ENCODE peak calls at places on chromosomes 6 and 20, in five cellular contexts. M is prostate gland, H is endothelial cell of umbilical vein, Q is A549, S is Peyer's patch. K is an unnamed sample.

GRCh38 chr6:33014841-33015634 is 5.6 kb upstream of the HLA-DOA start:
- DNase-seq in M (peak; percentile 62), H (peak; percentile 85), Q (peak; percentile 75), S (peak; percentile 74), K (peak; percentile 67)

GRCh38 chr6:161066511-161066910 is 74.9 kb downstream of the MAP3K4 start:
- DNase-seq in M (no peak), H (peak; percentile 12), Q (no peak), S (no peak), K (no peak)

GRCh38 chr6:130933712-130934200 is 106.5 kb downstream of the SMLR1 start:
- DNase-seq in M (no peak), H (no peak), Q (peak; percentile 40), S (no peak), K (no peak)

GRCh38 chr6:2980465-2980855 is 9.1 kb upstream of the SERPINB6 start:
- DNase-seq in M (no peak), H (no peak), Q (no peak), S (no peak), K (no peak)

GRCh38 chr6:53244532-53244931 is 95.9 kb upstream of the GCM1 start:
- DNase-seq in M (no peak), H (no peak), Q (no peak), S (no peak), K (no peak)

GRCh38 chr6:16276991-16277981 is 38.9 kb downstream of the GMPR start:
- DNase-seq in M (peak; percentile 65), H (peak; percentile 96), Q (peak; percentile 80), S (peak; percentile 73), K (peak; percentile 81)

GRCh38 chr6:49151033-49151432 is 312.0 kb downstream of the MMUT start:
- DNase-seq in M (no peak), H (no peak), Q (no peak), S (no peak), K (no peak)

GRCh38 chr6:105194591-105194990 is 14.8 kb upstream of the POPDC3 start:
- DNase-seq in M (no peak), H (no peak), Q (no peak), S (no peak), K (no peak)

GRCh38 chr20:57195759-57196100 is 70.7 kb downstream of the BMP7 start:
- DNase-seq in M (no peak), H (no peak), Q (no peak), S (no peak), K (no peak)

GRCh38 chr6:53347921-53348435 is 772 bp downstream of the ELOVL5 start:
- DNase-seq in M (peak; percentile 55), H (peak; percentile 69), Q (peak; percentile 32), S (peak; percentile 77), K (peak; percentile 72)

GRCh38 chr6:152273638-152274037 is 363.5 kb downstream of the SYNE1 start:
- DNase-seq in M (no peak), H (no peak), Q (no peak), S (no peak), K (no peak)

GRCh38 chr6:3888153-3888957 is 39.2 kb downstream of the FAM50B start:
- DNase-seq in M (peak; percentile 23), H (no peak), Q (peak; percentile 80), S (no peak), K (no peak)

GRCh38 chr20:51732454-51732791 is 35.8 kb downstream of the ATP9A start:
- DNase-seq in M (no peak), H (no peak), Q (no peak), S (no peak), K (peak; percentile 44)

GRCh38 chr6:73418081-73418741 is 23.6 kb downstream of the DDX43 start:
- DNase-seq in M (no peak), H (no peak), Q (no peak), S (no peak), K (no peak)

GRCh38 chr6:14066782-14067406 is 50.7 kb upstream of the CD83 start:
- DNase-seq in M (peak; percentile 46), H (peak; percentile 61), Q (peak; percentile 65), S (no peak), K (peak; percentile 46)

DNA sequence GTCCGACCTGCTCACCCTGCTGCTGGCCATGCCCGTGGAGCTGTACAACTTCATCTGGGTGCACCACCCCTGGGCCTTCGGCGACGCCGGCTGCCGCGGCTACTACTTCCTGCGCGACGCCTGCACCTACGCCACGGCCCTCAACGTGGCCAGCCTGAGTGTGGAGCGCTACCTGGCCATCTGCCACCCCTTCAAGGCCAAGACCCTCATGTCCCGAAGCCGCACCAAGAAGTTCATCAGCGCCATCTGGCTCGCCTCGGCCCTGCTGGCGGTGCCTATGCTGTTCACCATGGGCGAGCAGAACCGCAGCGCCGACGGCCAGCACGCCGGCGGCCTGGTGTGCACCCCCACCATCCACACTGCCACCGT is 885 bp downstream of the NTSR1 start:
- DNase-seq in M (no peak), H (no peak), Q (peak; percentile 37), S (no peak), K (no peak)
- H3K27ac ChIP-seq in M (no peak overlapping the region), H (no peak overlapping the region), Q (no peak overlapping the region), S (no peak overlapping the region), K (no peak overlapping the region)

DNA sequence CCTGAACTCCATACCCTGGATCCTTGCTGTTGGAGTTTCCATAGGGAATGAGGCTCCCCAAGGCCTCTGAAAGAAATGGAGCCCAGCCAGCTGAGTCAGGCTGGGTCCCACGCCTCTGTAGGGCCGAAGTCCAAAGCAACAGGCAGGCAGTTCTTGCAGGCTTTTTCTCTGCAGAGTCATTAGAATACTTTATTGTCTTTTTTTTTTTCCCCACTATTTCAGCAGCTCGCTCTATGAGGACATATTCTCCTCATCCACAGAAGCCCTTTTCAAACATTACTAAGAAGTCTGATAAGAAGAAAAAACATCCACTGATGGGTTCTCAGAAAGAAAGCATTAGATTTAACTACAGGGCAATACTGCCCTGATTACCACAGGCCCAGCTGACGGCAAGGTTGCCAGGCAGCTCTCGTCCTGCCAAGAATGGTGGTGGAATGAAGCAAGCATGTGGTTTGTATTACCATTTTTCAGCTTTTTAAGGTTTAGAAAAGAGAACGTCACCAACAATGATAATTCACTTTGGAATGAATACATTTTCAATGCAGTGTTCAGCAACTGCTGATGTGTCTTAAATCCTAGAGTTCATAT is 223.4 kb upstream of the CITED2 start:
- DNase-seq in M (peak; percentile 32), H (peak; percentile 18), Q (peak; percentile 61), S (peak; percentile 89), K (peak; percentile 73)
- TF ChIP-seq POLR2A in M (no peak), H (no peak), Q (no peak), S (no peak), K (no peak)

GRCh38 chr6:22313796-22314195 is 17.0 kb upstream of the PRL start:
- DNase-seq in M (no peak), H (no peak), Q (no peak), S (no peak), K (no peak)
- H3K9me3 ChIP-seq in M (no peaks in the 10 kb centered on the region), H (no peaks in the 10 kb centered on the region), Q (peaks cover 8% of the 10 kb centered on the region), S (no peaks in the 10 kb centered on the region), K (no peaks in the 10 kb centered on the region)

GRCh38 chr6:85111481-85112001 is 338.3 kb upstream of the NT5E start:
- DNase-seq in M (no peak), H (no peak), Q (no peak), S (no peak), K (no peak)
- H3K27ac ChIP-seq in M (no peak overlapping the region), H (no peak overlapping the region), Q (no peak overlapping the region), S (no peak overlapping the region), K (no peak overlapping the region)

DNA sequence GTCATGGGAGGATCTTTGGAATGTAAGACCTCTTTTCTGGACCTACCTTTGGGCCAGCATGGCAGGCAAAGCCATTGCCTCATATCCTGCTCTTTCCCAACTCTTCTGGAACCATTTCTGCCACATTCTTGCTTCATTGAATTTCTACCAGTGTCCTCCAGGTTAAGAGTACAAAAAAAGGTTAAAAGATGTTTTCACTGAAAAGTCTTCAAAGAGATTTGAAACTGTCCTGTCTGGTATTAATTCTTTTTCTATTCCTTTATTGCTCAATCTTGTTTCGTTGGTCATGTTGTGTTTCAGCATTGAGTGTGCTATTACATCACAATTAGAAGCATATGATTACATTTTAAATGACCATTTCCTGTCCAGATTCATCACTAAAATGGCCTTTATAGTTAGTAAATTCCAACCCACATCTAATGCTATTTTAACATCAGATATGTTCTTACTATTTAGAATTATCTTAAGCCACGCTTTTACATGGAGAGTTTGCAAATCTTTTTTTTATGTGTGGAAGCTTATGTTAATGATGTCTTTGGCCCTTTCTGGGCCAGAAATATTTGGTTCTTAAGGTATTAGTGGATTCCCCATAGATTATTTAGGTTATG is 450.9 kb downstream of the GJA1 start:
- DNase-seq in M (no peak), H (no peak), Q (no peak), S (no peak), K (no peak)
- TF ChIP-seq POLR2A in M (no peak), H (no peak), Q (no peak), S (no peak), K (no peak)